ENCODE peak calls at places on chromosome 6, in ten cellular contexts. One of them, this sample, is unnamed.

GRCh38 chr6:47044418-47044817 is 2.3 kb upstream of the ADGRF1 start:
- DNase-seq in activated naive CD4-positive, alpha-beta T cell treated with Interleukin-2 at 50 U/mL for 16 hours: no peak
- DNase-seq in amniotic epithelial cell: peak; percentile 29
- DNase-seq in stimulated activated CD8-positive, alpha-beta memory T cell treated with anti-CD3 and anti-CD28 coated beads, Interleukin-2, amount 100 ng/mL, for 1 hour: no peak
- DNase-seq in aorta: no peak
- DNase-seq in stimulated activated CD4-positive, alpha-beta T cell treated with anti-CD3 and anti-CD28 coated beads, Interleukin-4, amount 100 ng/mL, for 48 hours: no peak
- DNase-seq in RCC 7860: no peak
- DNase-seq in H54: no peak
- DNase-seq in endothelial cell: no peak
- DNase-seq in stomach: peak; percentile 46
- DNase-seq in this sample: no peak

GRCh38 chr6:170205534-170206316 is 85.2 kb downstream of the DLL1 start:
- DNase-seq in activated naive CD4-positive, alpha-beta T cell treated with Interleukin-2 at 50 U/mL for 16 hours: no peak
- DNase-seq in amniotic epithelial cell: no peak
- DNase-seq in stimulated activated CD8-positive, alpha-beta memory T cell treated with anti-CD3 and anti-CD28 coated beads, Interleukin-2, amount 100 ng/mL, for 1 hour: no peak
- DNase-seq in aorta: no peak
- DNase-seq in stimulated activated CD4-positive, alpha-beta T cell treated with anti-CD3 and anti-CD28 coated beads, Interleukin-4, amount 100 ng/mL, for 48 hours: no peak
- DNase-seq in RCC 7860: no peak
- DNase-seq in H54: no peak
- DNase-seq in endothelial cell: no peak
- DNase-seq in stomach: peak; percentile 19
- DNase-seq in this sample: no peak

GRCh38 chr6:52498538-52499017 is 78.3 kb downstream of the TRAM2 start:
- DNase-seq in activated naive CD4-positive, alpha-beta T cell treated with Interleukin-2 at 50 U/mL for 16 hours: no peak
- DNase-seq in amniotic epithelial cell: no peak
- DNase-seq in stimulated activated CD8-positive, alpha-beta memory T cell treated with anti-CD3 and anti-CD28 coated beads, Interleukin-2, amount 100 ng/mL, for 1 hour: no peak
- DNase-seq in aorta: no peak
- DNase-seq in stimulated activated CD4-positive, alpha-beta T cell treated with anti-CD3 and anti-CD28 coated beads, Interleukin-4, amount 100 ng/mL, for 48 hours: no peak
- DNase-seq in RCC 7860: no peak
- DNase-seq in H54: no peak
- DNase-seq in endothelial cell: no peak
- DNase-seq in stomach: no peak
- DNase-seq in this sample: no peak

GRCh38 chr6:153044295-153044694 is 41.8 kb upstream of the MTRF1L start:
- DNase-seq in activated naive CD4-positive, alpha-beta T cell treated with Interleukin-2 at 50 U/mL for 16 hours: no peak
- DNase-seq in amniotic epithelial cell: no peak
- DNase-seq in stimulated activated CD8-positive, alpha-beta memory T cell treated with anti-CD3 and anti-CD28 coated beads, Interleukin-2, amount 100 ng/mL, for 1 hour: no peak
- DNase-seq in aorta: no peak
- DNase-seq in stimulated activated CD4-positive, alpha-beta T cell treated with anti-CD3 and anti-CD28 coated beads, Interleukin-4, amount 100 ng/mL, for 48 hours: no peak
- DNase-seq in RCC 7860: no peak
- DNase-seq in H54: no peak
- DNase-seq in endothelial cell: no peak
- DNase-seq in stomach: no peak
- DNase-seq in this sample: no peak

GRCh38 chr6:79461205-79461604 is 76.0 kb downstream of the LCA5 start:
- DNase-seq in activated naive CD4-positive, alpha-beta T cell treated with Interleukin-2 at 50 U/mL for 16 hours: no peak
- DNase-seq in amniotic epithelial cell: no peak
- DNase-seq in stimulated activated CD8-positive, alpha-beta memory T cell treated with anti-CD3 and anti-CD28 coated beads, Interleukin-2, amount 100 ng/mL, for 1 hour: no peak
- DNase-seq in aorta: no peak
- DNase-seq in stimulated activated CD4-positive, alpha-beta T cell treated with anti-CD3 and anti-CD28 coated beads, Interleukin-4, amount 100 ng/mL, for 48 hours: no peak
- DNase-seq in RCC 7860: no peak
- DNase-seq in H54: no peak
- DNase-seq in endothelial cell: no peak
- DNase-seq in stomach: no peak
- DNase-seq in this sample: no peak

GRCh38 chr6:82988904-82989303 is 76.7 kb downstream of the UBE3D start:
- DNase-seq in activated naive CD4-positive, alpha-beta T cell treated with Interleukin-2 at 50 U/mL for 16 hours: no peak
- DNase-seq in amniotic epithelial cell: peak; percentile 64
- DNase-seq in stimulated activated CD8-positive, alpha-beta memory T cell treated with anti-CD3 and anti-CD28 coated beads, Interleukin-2, amount 100 ng/mL, for 1 hour: no peak
- DNase-seq in aorta: no peak
- DNase-seq in stimulated activated CD4-positive, alpha-beta T cell treated with anti-CD3 and anti-CD28 coated beads, Interleukin-4, amount 100 ng/mL, for 48 hours: no peak
- DNase-seq in RCC 7860: no peak
- DNase-seq in H54: no peak
- DNase-seq in endothelial cell: no peak
- DNase-seq in stomach: no peak
- DNase-seq in this sample: no peak

GRCh38 chr6:158060447-158061360 is 79.0 kb downstream of the SYNJ2 start:
- DNase-seq in activated naive CD4-positive, alpha-beta T cell treated with Interleukin-2 at 50 U/mL for 16 hours: no peak
- DNase-seq in amniotic epithelial cell: peak; percentile 64
- DNase-seq in stimulated activated CD8-positive, alpha-beta memory T cell treated with anti-CD3 and anti-CD28 coated beads, Interleukin-2, amount 100 ng/mL, for 1 hour: no peak
- DNase-seq in aorta: peak; percentile 98
- DNase-seq in stimulated activated CD4-positive, alpha-beta T cell treated with anti-CD3 and anti-CD28 coated beads, Interleukin-4, amount 100 ng/mL, for 48 hours: no peak
- DNase-seq in RCC 7860: peak; percentile 100
- DNase-seq in H54: peak; percentile 59
- DNase-seq in endothelial cell: peak; percentile 53
- DNase-seq in stomach: peak; percentile 72
- DNase-seq in this sample: peak; percentile 78

GRCh38 chr6:146582857-146583256 is 15.9 kb upstream of the ADGB start:
- DNase-seq in activated naive CD4-positive, alpha-beta T cell treated with Interleukin-2 at 50 U/mL for 16 hours: no peak
- DNase-seq in amniotic epithelial cell: peak; percentile 65
- DNase-seq in stimulated activated CD8-positive, alpha-beta memory T cell treated with anti-CD3 and anti-CD28 coated beads, Interleukin-2, amount 100 ng/mL, for 1 hour: no peak
- DNase-seq in aorta: peak; percentile 69
- DNase-seq in stimulated activated CD4-positive, alpha-beta T cell treated with anti-CD3 and anti-CD28 coated beads, Interleukin-4, amount 100 ng/mL, for 48 hours: no peak
- DNase-seq in RCC 7860: no peak
- DNase-seq in H54: no peak
- DNase-seq in endothelial cell: no peak
- DNase-seq in stomach: peak; percentile 43
- DNase-seq in this sample: peak; percentile 37

GRCh38 chr6:28922004-28922840 is 1.6 kb downstream of the TRIM27 start:
- DNase-seq in activated naive CD4-positive, alpha-beta T cell treated with Interleukin-2 at 50 U/mL for 16 hours: peak; percentile 42
- DNase-seq in amniotic epithelial cell: peak; percentile 82
- DNase-seq in stimulated activated CD8-positive, alpha-beta memory T cell treated with anti-CD3 and anti-CD28 coated beads, Interleukin-2, amount 100 ng/mL, for 1 hour: no peak
- DNase-seq in aorta: no peak
- DNase-seq in stimulated activated CD4-positive, alpha-beta T cell treated with anti-CD3 and anti-CD28 coated beads, Interleukin-4, amount 100 ng/mL, for 48 hours: no peak
- DNase-seq in RCC 7860: peak; percentile 75
- DNase-seq in H54: no peak
- DNase-seq in endothelial cell: no peak
- DNase-seq in stomach: peak; percentile 69
- DNase-seq in this sample: peak; percentile 44

GRCh38 chr6:41634657-41635056 is 3.6 kb upstream of the MDFI start:
- DNase-seq in activated naive CD4-positive, alpha-beta T cell treated with Interleukin-2 at 50 U/mL for 16 hours: no peak
- DNase-seq in amniotic epithelial cell: peak; percentile 43
- DNase-seq in stimulated activated CD8-positive, alpha-beta memory T cell treated with anti-CD3 and anti-CD28 coated beads, Interleukin-2, amount 100 ng/mL, for 1 hour: no peak
- DNase-seq in aorta: peak; percentile 65
- DNase-seq in stimulated activated CD4-positive, alpha-beta T cell treated with anti-CD3 and anti-CD28 coated beads, Interleukin-4, amount 100 ng/mL, for 48 hours: no peak
- DNase-seq in RCC 7860: no peak
- DNase-seq in H54: no peak
- DNase-seq in endothelial cell: no peak
- DNase-seq in stomach: no peak
- DNase-seq in this sample: no peak